ENCODE peak calls at places on chromosomes 16 and 17, in ten cellular contexts. One of them, this sample, is unnamed.

GRCh38 chr17:68861602-68862001 is 93.6 kb downstream of the ABCA8 start:
- DNase-seq in HFFc6: no peak
- DNase-seq in brain pericyte: no peak
- DNase-seq in kidney: no peak
- DNase-seq in GM04503: no peak
- DNase-seq in memory B cell: no peak
- DNase-seq in ACHN: no peak
- DNase-seq in progenitor cell of endocrine pancreas: no peak
- DNase-seq in left cardiac atrium: no peak
- DNase-seq in endothelial cell of umbilical vein: peak; percentile 67
- DNase-seq in this sample: no peak

GRCh38 chr17:2111691-2112090 is 56.8 kb downstream of the HIC1 start:
- DNase-seq in memory B cell: no peak
- DNase-seq in ACHN: no peak
- DNase-seq in kidney: no peak
- DNase-seq in brain pericyte: no peak
- DNase-seq in left cardiac atrium: no peak
- DNase-seq in progenitor cell of endocrine pancreas: no peak
- DNase-seq in GM04503: no peak
- DNase-seq in HFFc6: peak; percentile 70
- DNase-seq in endothelial cell of umbilical vein: no peak
- DNase-seq in this sample: no peak

GRCh38 chr16:3963203-3963602 is 82.7 kb upstream of the CREBBP start:
- DNase-seq in progenitor cell of endocrine pancreas: no peak
- DNase-seq in GM04503: no peak
- DNase-seq in kidney: peak; percentile 73
- DNase-seq in ACHN: no peak
- DNase-seq in memory B cell: peak; percentile 23
- DNase-seq in left cardiac atrium: no peak
- DNase-seq in HFFc6: no peak
- DNase-seq in brain pericyte: no peak
- DNase-seq in endothelial cell of umbilical vein: no peak
- DNase-seq in this sample: no peak

GRCh38 chr16:6545329-6545728 is 787.3 kb upstream of the RBFOX1 start:
- DNase-seq in ACHN: no peak
- DNase-seq in HFFc6: no peak
- DNase-seq in progenitor cell of endocrine pancreas: no peak
- DNase-seq in GM04503: no peak
- DNase-seq in endothelial cell of umbilical vein: no peak
- DNase-seq in left cardiac atrium: no peak
- DNase-seq in memory B cell: no peak
- DNase-seq in kidney: no peak
- DNase-seq in brain pericyte: no peak
- DNase-seq in this sample: no peak

GRCh38 chr16:988465-989353 is 7.1 kb downstream of the SOX8 start:
- DNase-seq in progenitor cell of endocrine pancreas: no peak
- DNase-seq in memory B cell: no peak
- DNase-seq in endothelial cell of umbilical vein: no peak
- DNase-seq in kidney: no peak
- DNase-seq in HFFc6: no peak
- DNase-seq in left cardiac atrium: no peak
- DNase-seq in GM04503: no peak
- DNase-seq in brain pericyte: no peak
- DNase-seq in ACHN: no peak
- DNase-seq in this sample: no peak

GRCh38 chr17:45261577-45262515 is at the start of gene SPATA32:
- DNase-seq in kidney: peak; percentile 85
- DNase-seq in brain pericyte: no peak
- DNase-seq in left cardiac atrium: peak; percentile 75
- DNase-seq in memory B cell: peak; percentile 31
- DNase-seq in HFFc6: no peak
- DNase-seq in ACHN: peak; percentile 48
- DNase-seq in progenitor cell of endocrine pancreas: peak; percentile 49
- DNase-seq in endothelial cell of umbilical vein: peak; percentile 43
- DNase-seq in GM04503: no peak
- DNase-seq in this sample: peak; percentile 82

GRCh38 chr17:37273419-37274051 is 102.2 kb upstream of the C17orf78 start:
- DNase-seq in brain pericyte: no peak
- DNase-seq in kidney: no peak
- DNase-seq in endothelial cell of umbilical vein: peak; percentile 62
- DNase-seq in HFFc6: peak; percentile 22
- DNase-seq in GM04503: no peak
- DNase-seq in memory B cell: no peak
- DNase-seq in ACHN: peak; percentile 30
- DNase-seq in left cardiac atrium: no peak
- DNase-seq in progenitor cell of endocrine pancreas: no peak
- DNase-seq in this sample: no peak

GRCh38 chr17:50764860-50765259 is 2.5 kb downstream of the ANKRD40CL start:
- DNase-seq in kidney: no peak
- DNase-seq in HFFc6: no peak
- DNase-seq in left cardiac atrium: no peak
- DNase-seq in brain pericyte: no peak
- DNase-seq in ACHN: no peak
- DNase-seq in progenitor cell of endocrine pancreas: no peak
- DNase-seq in memory B cell: no peak
- DNase-seq in GM04503: no peak
- DNase-seq in endothelial cell of umbilical vein: no peak
- DNase-seq in this sample: no peak

GRCh38 chr17:17235212-17236174 is 1.5 kb downstream of the FLCN start:
- DNase-seq in endothelial cell of umbilical vein: peak; percentile 36
- DNase-seq in left cardiac atrium: no peak
- DNase-seq in GM04503: peak; percentile 11
- DNase-seq in memory B cell: no peak
- DNase-seq in ACHN: peak; percentile 76
- DNase-seq in kidney: no peak
- DNase-seq in HFFc6: peak; percentile 11
- DNase-seq in brain pericyte: no peak
- DNase-seq in progenitor cell of endocrine pancreas: no peak
- DNase-seq in this sample: no peak

GRCh38 chr17:67218385-67218950 is 26.5 kb downstream of the HELZ start:
- DNase-seq in HFFc6: peak; percentile 63
- DNase-seq in GM04503: no peak
- DNase-seq in memory B cell: no peak
- DNase-seq in endothelial cell of umbilical vein: no peak
- DNase-seq in brain pericyte: no peak
- DNase-seq in progenitor cell of endocrine pancreas: no peak
- DNase-seq in ACHN: peak; percentile 42
- DNase-seq in kidney: no peak
- DNase-seq in left cardiac atrium: no peak
- DNase-seq in this sample: no peak